ENCODE peak calls at places on chromosomes 16 and 17, in ten cellular contexts. S is body of pancreas, X is AG10803, H is tibial nerve, W is neural progenitor cell, L is osteoblast, A is prostate gland, T is kidney epithelial cell, C is PC-9, F is adrenal gland. P is an unnamed sample.

GRCh38 chr17:39100530-39100929 is 50.9 kb downstream of the PLXDC1 start:
- DNase-seq in X (no peak), H (no peak), W (no peak), A (no peak), T (no peak), F (no peak), S (no peak), L (no peak), C (no peak), P (no peak)

GRCh38 chr17:3510090-3510489 is 34.3 kb downstream of the ASPA start:
- DNase-seq in W (no peak), X (no peak), L (no peak), T (no peak), F (no peak), H (no peak), C (no peak), A (no peak), S (no peak), P (no peak)

GRCh38 chr16:68646948-68647659 is 2.0 kb downstream of the CDH3 start:
- DNase-seq in S (no peak), H (no peak), T (no peak), C (no peak), F (no peak), A (peak; percentile 49), L (peak; percentile 59), W (no peak), X (no peak), P (no peak)

GRCh38 chr16:50448522-50448921 is 79.7 kb upstream of the BRD7 start:
- DNase-seq in W (peak; percentile 81), X (no peak), H (no peak), S (no peak), F (no peak), L (no peak), A (no peak), T (no peak), C (no peak), P (no peak)

GRCh38 chr17:31549121-31549524 is 157.6 kb downstream of the RAB11FIP4 start:
- DNase-seq in C (no peak), L (peak; percentile 89), A (no peak), T (no peak), F (no peak), S (no peak), W (no peak), X (no peak), H (no peak), P (no peak)

GRCh38 chr16:86929149-86929871 is 351.0 kb downstream of the FOXL1 start:
- DNase-seq in C (no peak), X (peak; percentile 69), H (no peak), S (no peak), T (no peak), W (no peak), L (peak; percentile 87), A (no peak), F (no peak), P (no peak)

GRCh38 chr17:21549107-21549687 is 143.1 kb upstream of the KCNJ18 start:
- DNase-seq in T (no peak), W (no peak), C (no peak), F (no peak), A (no peak), L (no peak), S (no peak), X (peak; percentile 63), H (no peak), P (no peak)

GRCh38 chr16:7137560-7138330 is 194.9 kb upstream of the RBFOX1 start:
- DNase-seq in T (no peak), W (no peak), A (no peak), C (peak; percentile 70), L (no peak), S (no peak), X (no peak), H (no peak), F (no peak), P (no peak)

GRCh38 chr16:56353054-56353921 is 72.1 kb downstream of the AMFR start:
- DNase-seq in F (no peak), W (no peak), C (peak; percentile 48), T (no peak), H (peak; percentile 6), X (no peak), A (no peak), S (no peak), L (peak; percentile 56), P (peak; percentile 10)

GRCh38 chr17:9050801-9051401 is 29.6 kb downstream of the NTN1 start:
- DNase-seq in W (peak; percentile 74), X (no peak), F (no peak), L (no peak), C (peak; percentile 80), T (peak; percentile 49), H (no peak), A (peak; percentile 19), S (no peak), P (no peak)

GRCh38 chr17:70819183-70819582 is 649.9 kb downstream of the KCNJ2 start:
- DNase-seq in A (no peak), T (no peak), F (no peak), S (no peak), C (no peak), W (no peak), L (no peak), X (no peak), H (no peak), P (no peak)

GRCh38 chr17:4533522-4534502 is 21.4 kb downstream of the MYBBP1A start:
- DNase-seq in A (no peak), F (no peak), W (peak; percentile 66), C (peak; percentile 48), S (no peak), L (no peak), H (peak; percentile 35), X (no peak), T (no peak), P (no peak)

GRCh38 chr16:53067675-53068074 is 12.9 kb downstream of the CHD9 start:
- DNase-seq in A (no peak), X (no peak), W (no peak), T (no peak), L (no peak), C (no peak), H (no peak), F (no peak), S (no peak), P (no peak)

GRCh38 chr17:36183001-36183810 is 6.8 kb upstream of the TBC1D3B start:
- DNase-seq in S (peak; percentile 56), C (no peak), W (peak; percentile 94), T (peak; percentile 38), H (no peak), X (peak; percentile 45), A (peak; percentile 64), F (peak; percentile 42), L (peak; percentile 97), P (peak; percentile 88)

GRCh38 chr16:69367980-69368379 is 16.4 kb upstream of the TMED6 start:
- DNase-seq in W (no peak), F (no peak), C (no peak), S (no peak), T (no peak), X (no peak), A (no peak), L (no peak), H (no peak), P (no peak)

GRCh38 chr16:85929259-85929704 is 30.3 kb downstream of the IRF8 start:
- DNase-seq in X (no peak), F (no peak), H (no peak), A (no peak), S (no peak), T (no peak), L (peak; percentile 30), C (no peak), W (no peak), P (no peak)

GRCh38 chr17:42784361-42784760 is 4.0 kb downstream of the WNK4 start:
- DNase-seq in A (no peak), L (no peak), T (no peak), X (no peak), W (no peak), H (no peak), C (no peak), S (no peak), F (no peak), P (no peak)

GRCh38 chr17:62675701-62676100 is 48.2 kb downstream of the MRC2 start:
- DNase-seq in L (peak; percentile 66), H (no peak), F (no peak), A (no peak), W (no peak), S (no peak), X (no peak), C (no peak), T (no peak), P (no peak)

GRCh38 chr16:89378947-89379771 is 111.2 kb downstream of the ANKRD11 start:
- DNase-seq in X (no peak), C (no peak), S (no peak), T (no peak), L (no peak), W (no peak), F (no peak), A (peak; percentile 49), H (no peak), P (no peak)
- TF ChIP-seq CTCF in X (no peak), C (no peak), S (no peak), T (peak; percentile 41), L (no peak), W (no peak), F (no peak), A (no peak), H (no peak), P (no peak)

GRCh38 chr17:69058165-69058564 is 2.6 kb downstream of the ABCA9 start:
- DNase-seq in W (peak; percentile 14), S (no peak), X (no peak), F (no peak), C (no peak), L (peak; percentile 23), A (no peak), H (no peak), T (no peak), P (no peak)
- TF ChIP-seq CTCF in W (peak; percentile 37), S (peak; percentile 16), X (no peak), F (no peak), C (no peak), L (no peak), A (no peak), H (no peak), T (no peak), P (no peak)

GRCh38 chr16:84144301-84144858 is 597 bp downstream of the HSDL1 start:
- DNase-seq in F (peak; percentile 40), W (peak; percentile 62), S (peak; percentile 37), C (no peak), T (no peak), A (peak; percentile 10), H (no peak), X (no peak), L (peak; percentile 84), P (peak; percentile 58)
- TF ChIP-seq CTCF in F (no peak), W (no peak), S (no peak), C (no peak), T (peak; percentile 42), A (no peak), H (peak; percentile 8), X (no peak), L (peak; percentile 15), P (no peak)

GRCh38 chr17:75679706-75680201 is 12.6 kb downstream of the SAP30BP start:
- DNase-seq in F (no peak), H (peak; percentile 41), T (no peak), W (no peak), C (peak; percentile 70), S (no peak), A (peak; percentile 89), X (peak; percentile 42), L (no peak), P (no peak)
- TF ChIP-seq CTCF in F (peak; percentile 27), H (peak; percentile 45), T (no peak), W (no peak), C (peak; percentile 58), S (no peak), A (peak; percentile 52), X (peak; percentile 42), L (no peak), P (no peak)